ENCODE peak calls at places on chromosomes 12 and 14, in seven cellular contexts. M is H9, O is mesendoderm, Y is neuronal stem cell, R is IMR-90, F is H1, T is trophoblast cell. Q is an unnamed sample.

GRCh38 chr12:45543887-45544286 is 185.6 kb upstream of the ARID2 start:
- DNase-seq in T (peak), M (peak), O (peak), Y (peak), R (peak), F (no peak), Q (peak)

GRCh38 chr12:22250762-22251161 is 83.7 kb downstream of the ST8SIA1 start:
- DNase-seq in O (peak), Y (no peak), M (no peak), F (no peak), T (no peak), R (no peak), Q (peak)

GRCh38 chr14:78043349-78043748 is 126.8 kb upstream of the NRXN3 start:
- DNase-seq in T (no peak), M (no peak), Y (no peak), O (no peak), F (no peak), R (no peak), Q (no peak)

GRCh38 chr14:94394594-94395305 is 6.3 kb upstream of the SERPINA1 start:
- DNase-seq in M (no peak), Y (no peak), R (peak), F (no peak), O (no peak), T (peak), Q (no peak)

GRCh38 chr12:104049278-104050257 is at the start of gene GLT8D2:
- DNase-seq in Y (peak), R (peak), O (peak), T (peak), M (peak), F (peak), Q (peak)

GRCh38 chr12:115464008-115464672 is 780.2 kb upstream of the TBX3 start:
- DNase-seq in T (no peak), R (no peak), F (no peak), Y (no peak), M (no peak), O (no peak), Q (no peak)

GRCh38 chr12:118319627-118320026 is 53.1 kb downstream of the TAOK3 start:
- DNase-seq in O (no peak), F (no peak), R (no peak), Y (no peak), T (no peak), M (no peak), Q (no peak)

GRCh38 chr14:95515080-95515489 is 1.4 kb downstream of the SYNE3 start:
- DNase-seq in R (no peak), Y (no peak), T (peak), O (no peak), M (peak), F (no peak), Q (no peak)

GRCh38 chr12:76637807-76638206 is 78.2 kb upstream of the OSBPL8 start:
- DNase-seq in R (peak), O (no peak), M (no peak), F (no peak), T (no peak), Y (no peak), Q (peak)

GRCh38 chr14:52068741-52069616 is at the start of gene NID2:
- DNase-seq in O (peak), T (peak), R (peak), M (peak), F (peak), Y (peak), Q (peak)

GRCh38 chr14:32183151-32184048 is 18.4 kb upstream of the RNU6-7 start:
- DNase-seq in R (no peak), O (no peak), Y (no peak), F (no peak), M (no peak), T (no peak), Q (peak)

GRCh38 chr12:124537525-124538193 is 29.8 kb downstream of the NCOR2 start:
- DNase-seq in Y (no peak), O (no peak), R (no peak), F (no peak), M (no peak), T (no peak), Q (no peak)

GRCh38 chr14:93951798-93952540 is 24.4 kb downstream of the ASB2 start:
- DNase-seq in R (peak), Y (no peak), M (no peak), O (no peak), F (no peak), T (no peak), Q (no peak)

GRCh38 chr12:76152161-76152807 is 67.8 kb upstream of the NAP1L1 start:
- DNase-seq in Y (no peak), M (no peak), F (no peak), O (no peak), T (no peak), R (no peak), Q (no peak)

GRCh38 chr12:3000548-3001275 is 41.5 kb downstream of the TEAD4 start:
- DNase-seq in R (no peak), Y (no peak), O (peak), T (no peak), F (no peak), M (no peak), Q (peak)

GRCh38 chr12:122080149-122081107 is 1.9 kb downstream of the MLXIP start:
- DNase-seq in Y (no peak), O (peak), F (no peak), M (no peak), R (peak), T (no peak), Q (peak)

GRCh38 chr14:74614508-74615495 is 2.8 kb upstream of the LTBP2 start:
- DNase-seq in R (no peak), F (no peak), O (no peak), T (no peak), Y (no peak), M (no peak), Q (no peak)

GRCh38 chr14:81157431-81157830 is 63.3 kb downstream of the GTF2A1 start:
- DNase-seq in R (no peak), M (no peak), F (no peak), O (no peak), T (no peak), Y (no peak), Q (no peak)
- H2AK5ac ChIP-seq in R (no peak), M (no peak), F (no peak), O (no peak), T (no peak), Y (no peak), Q (no peak)

GRCh38 chr14:71890541-71890940 is 41.7 kb upstream of the RGS6 start:
- DNase-seq in Y (no peak), M (no peak), F (no peak), O (no peak), R (no peak), T (no peak), Q (no peak)
- H4K8ac ChIP-seq in Y (no peak), M (no peak), F (no peak), O (no peak), R (no peak), T (no peak), Q (no peak)

GRCh38 chr12:27076468-27076867 is 5.9 kb downstream of the C12orf71 start:
- DNase-seq in T (no peak), M (no peak), O (no peak), R (no peak), F (no peak), Y (no peak), Q (no peak)

GRCh38 chr12:27077586-27077985 is 4.8 kb downstream of the C12orf71 start:
- DNase-seq in T (no peak), R (no peak), O (no peak), M (no peak), F (no peak), Y (no peak), Q (no peak)

GRCh38 chr12:27081668-27082091 is 698 bp downstream of the C12orf71 start:
- DNase-seq in F (no peak), M (peak), Y (no peak), O (peak), T (peak), R (peak), Q (peak)

DNA sequence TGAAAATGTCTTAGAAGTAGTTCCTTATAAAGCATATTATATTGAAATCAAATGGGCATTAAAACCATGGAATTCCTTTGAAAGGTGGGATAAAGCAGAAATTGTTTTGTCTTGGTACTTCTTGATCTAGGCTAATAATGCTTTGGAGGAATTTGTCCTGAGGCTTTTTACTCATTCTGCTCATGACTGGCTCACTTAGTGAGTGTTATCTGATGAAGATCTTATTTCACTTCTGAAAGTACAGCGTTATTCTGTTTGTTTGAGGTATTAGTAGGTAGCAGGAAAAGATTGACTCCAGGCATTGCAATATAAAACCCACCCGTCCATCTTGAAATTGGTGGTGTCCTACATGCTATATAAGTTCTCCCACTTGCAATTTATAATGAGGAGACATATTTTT is 5.4 kb downstream of the C12orf71 start:
- DNase-seq in F (no peak), T (no peak), Y (no peak), O (peak), M (no peak), R (peak), Q (no peak)
- H3K4me2 ChIP-seq in F (no peak), T (no peak), Y (no peak), O (no peak), M (no peak), R (no peak), Q (no peak)

GRCh38 chr12:532908-533565 is 73.3 kb downstream of the B4GALNT3 start:
- DNase-seq in F (no peak), Y (no peak), O (no peak), M (no peak), T (no peak), R (peak), Q (peak)

GRCh38 chr12:531951-532585 is 72.3 kb downstream of the B4GALNT3 start:
- DNase-seq in O (no peak), Y (no peak), F (no peak), T (peak), M (no peak), R (no peak), Q (peak)

GRCh38 chr12:535396-535795 is 75.7 kb downstream of the B4GALNT3 start:
- DNase-seq in T (no peak), O (no peak), Y (no peak), F (no peak), R (no peak), M (no peak), Q (no peak)

GRCh38 chr12:533718-534117 is 74.0 kb downstream of the B4GALNT3 start:
- DNase-seq in O (no peak), R (no peak), M (no peak), T (no peak), Y (no peak), F (no peak), Q (no peak)

GRCh38 chr12:534216-534615 is 74.5 kb downstream of the B4GALNT3 start:
- DNase-seq in F (no peak), T (no peak), Y (no peak), O (no peak), M (no peak), R (no peak), Q (no peak)
- H2AK5ac ChIP-seq in F (no peak), T (no peak), Y (no peak), O (no peak), M (no peak), R (no peak), Q (no peak)

DNA sequence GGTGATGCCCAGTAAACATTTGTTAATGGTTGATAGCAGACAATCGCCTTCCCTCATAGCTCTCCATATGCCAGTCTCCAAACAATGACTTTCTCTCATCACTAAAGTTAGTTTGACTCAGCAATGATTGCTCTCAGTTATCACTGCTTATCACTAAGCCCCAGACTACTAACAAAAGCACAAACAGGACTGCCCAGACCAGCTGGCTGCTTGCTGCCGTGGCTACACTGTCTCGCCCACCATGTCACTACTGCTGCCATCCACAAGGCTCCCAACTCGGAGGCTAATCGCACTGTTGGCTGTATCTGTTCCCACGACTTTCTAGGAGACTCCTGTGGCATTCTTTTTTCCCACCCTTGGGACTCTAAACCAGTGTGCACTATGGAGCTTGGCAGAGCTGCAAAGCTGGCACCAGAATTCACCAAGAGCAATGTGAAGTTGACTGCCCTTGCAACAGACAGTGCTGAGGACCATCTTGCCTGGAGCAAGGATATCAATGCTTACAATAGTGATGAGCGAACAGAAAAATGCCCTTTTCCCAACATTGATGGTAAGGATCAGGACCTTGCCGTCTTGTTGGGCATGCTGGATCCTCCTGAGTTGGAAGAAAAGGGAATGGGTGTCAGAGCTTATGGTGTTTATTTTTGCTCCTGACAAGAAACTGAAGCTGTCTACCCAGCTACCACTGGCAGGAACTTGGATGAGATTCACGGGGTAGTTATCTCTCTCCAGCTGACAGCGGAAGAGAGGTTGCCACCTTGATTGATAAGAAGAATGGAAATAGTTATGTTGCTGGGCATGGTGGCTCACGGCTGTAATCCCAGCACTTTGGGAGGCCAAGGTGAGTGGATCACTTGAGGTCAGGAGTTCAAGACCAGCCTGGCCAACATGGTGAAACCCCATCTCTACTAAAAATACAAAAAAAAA is 27.1 kb upstream of the NR2C1 start:
- DNase-seq in M (no peak), R (no peak), F (no peak), O (peak), T (no peak), Y (no peak), Q (no peak)
- H4K8ac ChIP-seq in M (no peak), R (no peak), F (peak), O (no peak), T (no peak), Y (no peak), Q (no peak)

DNA sequence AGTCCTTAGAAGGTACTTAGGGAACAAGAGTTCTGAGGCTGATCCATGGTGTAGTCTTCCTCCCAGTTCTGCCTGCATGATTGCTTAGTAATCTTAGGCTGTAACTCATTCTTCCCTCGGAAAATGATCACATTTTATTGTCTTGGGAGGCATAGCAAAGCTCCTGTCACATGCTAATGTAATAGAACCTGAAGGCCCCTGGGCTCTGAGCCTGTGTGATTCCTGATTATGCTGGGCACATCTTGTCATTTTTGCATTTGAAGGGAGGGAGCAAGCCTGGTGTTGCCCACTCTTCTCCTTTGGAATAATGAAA is 215.4 kb downstream of the MSRB3 start:
- DNase-seq in O (no peak), R (no peak), T (no peak), F (no peak), Y (no peak), M (no peak), Q (no peak)
- H3K4me2 ChIP-seq in O (no peak), R (no peak), T (no peak), F (no peak), Y (no peak), M (no peak), Q (no peak)

GRCh38 chr14:101546706-101547105 is 14.6 kb upstream of the DIO3 start:
- DNase-seq in T (no peak), F (no peak), M (no peak), R (no peak), O (no peak), Y (no peak), Q (no peak)

GRCh38 chr14:101544550-101544949 is 16.7 kb upstream of the DIO3 start:
- DNase-seq in T (no peak), F (no peak), R (no peak), O (no peak), Y (no peak), M (no peak), Q (no peak)

GRCh38 chr14:101541063-101541462 is 20.2 kb upstream of the DIO3 start:
- DNase-seq in R (no peak), O (no peak), Y (no peak), M (no peak), F (no peak), T (no peak), Q (no peak)

GRCh38 chr14:101542391-101542790 is 18.9 kb upstream of the DIO3 start:
- DNase-seq in R (no peak), T (no peak), M (no peak), F (no peak), O (no peak), Y (no peak), Q (no peak)

DNA sequence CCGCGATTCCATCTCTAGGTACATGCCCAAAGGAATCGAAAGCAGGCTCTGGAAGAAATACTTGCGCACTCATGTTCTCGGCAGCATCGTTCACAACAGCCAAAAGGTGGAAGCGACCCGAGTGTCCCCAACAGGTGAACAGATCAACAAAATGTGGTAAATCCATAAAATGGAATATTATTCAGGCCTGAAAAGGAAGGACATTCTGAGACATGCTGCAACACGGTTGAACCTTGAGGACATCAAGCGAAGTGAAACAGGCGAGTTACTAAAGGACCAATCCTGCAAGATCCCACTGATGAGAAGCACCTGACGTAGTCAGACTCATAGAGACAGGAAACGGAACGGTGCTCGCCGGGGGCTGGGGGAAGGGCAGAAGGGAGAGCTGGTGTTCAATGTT is 17.5 kb upstream of the DIO3 start:
- DNase-seq in F (no peak), T (no peak), Y (no peak), O (no peak), R (no peak), M (no peak), Q (no peak)
- H2AK5ac ChIP-seq in F (no peak), T (no peak), Y (no peak), O (no peak), R (no peak), M (no peak), Q (no peak)

DNA sequence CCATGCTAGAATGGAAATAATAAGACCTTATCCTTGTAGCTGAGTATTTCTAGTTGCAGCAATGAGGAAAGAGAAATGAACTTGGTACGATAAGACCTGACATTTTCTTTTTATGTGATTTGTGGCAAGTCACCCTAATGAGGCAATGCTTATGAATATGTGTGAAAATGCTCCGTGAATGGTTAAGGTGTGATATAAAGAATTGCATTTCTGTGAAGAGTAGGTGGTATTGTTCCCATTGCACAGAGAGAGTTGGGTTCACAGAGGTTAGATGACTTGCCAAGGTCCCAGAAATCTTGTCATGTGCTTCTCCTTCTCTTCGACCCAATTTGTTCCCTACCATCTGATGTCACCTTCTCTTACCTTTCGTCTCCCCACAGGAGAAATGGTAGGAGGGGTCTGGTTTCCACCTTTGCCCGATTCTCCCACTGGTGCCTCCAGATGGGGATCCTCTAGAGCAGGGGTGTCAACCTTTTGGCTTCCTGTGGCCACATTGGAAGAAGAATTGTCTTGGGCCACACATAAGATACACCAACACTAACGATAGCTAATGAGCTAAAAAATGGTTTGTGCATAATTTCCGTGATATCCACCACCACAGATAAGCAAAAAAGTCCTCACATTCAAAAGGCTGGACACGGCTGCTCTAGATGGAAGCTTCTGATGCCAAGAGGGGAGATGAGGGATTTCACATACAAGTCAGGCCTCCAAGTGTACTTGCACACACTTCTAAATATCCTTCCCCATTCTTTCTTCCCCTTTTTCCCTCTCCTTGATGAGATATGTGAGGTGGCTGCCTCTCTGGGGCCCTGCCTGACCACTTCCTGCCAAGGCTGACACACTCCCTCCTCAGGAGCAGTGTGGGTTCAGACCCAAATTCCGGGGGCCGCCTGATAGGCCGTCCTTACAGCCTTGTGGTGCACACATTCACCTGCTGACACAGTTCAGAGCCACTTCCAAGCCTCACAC is 96.1 kb downstream of the PLXNC1 start:
- DNase-seq in T (no peak), O (no peak), M (no peak), R (no peak), Y (no peak), F (no peak), Q (no peak)
- H4K8ac ChIP-seq in T (no peak), O (no peak), M (no peak), R (no peak), Y (no peak), F (peak), Q (no peak)

DNA sequence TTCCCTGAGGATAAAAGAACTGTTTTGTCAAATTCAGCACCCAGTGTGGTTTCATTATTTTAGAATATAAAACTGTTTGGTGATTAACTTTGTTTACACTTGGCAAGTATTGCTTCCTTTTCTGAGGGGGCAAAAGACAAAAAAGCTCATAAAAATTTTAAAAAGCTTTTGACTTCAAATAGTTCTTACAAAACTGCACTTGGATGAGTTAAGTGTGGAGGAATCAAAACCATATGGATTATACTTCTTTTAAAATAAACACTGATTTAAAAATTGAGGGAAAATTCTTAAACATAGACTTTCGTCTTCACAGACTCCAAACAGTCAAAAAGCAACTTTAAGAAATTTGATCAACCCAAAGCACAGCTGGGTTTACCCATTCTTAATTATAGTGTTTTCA is 231.5 kb upstream of the DCN start:
- DNase-seq in Y (no peak), T (no peak), M (no peak), F (no peak), R (no peak), O (no peak), Q (no peak)
- H3K4me2 ChIP-seq in Y (no peak), T (no peak), M (no peak), F (no peak), R (peak), O (no peak), Q (no peak)

GRCh38 chr12:132508248-132508740 is 18.3 kb downstream of the FBRSL1 start:
- DNase-seq in M (no peak), Y (no peak), O (no peak), F (no peak), T (no peak), R (no peak), Q (no peak)
- H2AK5ac ChIP-seq in M (no peak), Y (no peak), O (no peak), F (no peak), T (no peak), R (no peak), Q (no peak)